ENCODE peak calls at places on chromosomes 5 and 9, in six cellular contexts. N is ascending aorta, T is K562, L is psoas muscle, J is left ventricle myocardium inferior, D is kidney. E is an unnamed sample.

GRCh38 chr9:81490605-81491331 is 198.6 kb downstream of the TLE1 start:
- DNase-seq in N (peak; percentile 69), T (no peak), L (no peak), J (no peak), D (no peak), E (no peak)

GRCh38 chr9:36037580-36038169 is 962 bp downstream of the RECK start:
- DNase-seq in N (no peak), T (no peak), L (no peak), J (no peak), D (no peak), E (no peak)

GRCh38 chr9:34648673-34649072 is 2.2 kb downstream of the GALT start:
- DNase-seq in N (no peak), T (no peak), L (no peak), J (no peak), D (no peak), E (no peak)

GRCh38 chr5:74035521-74035937 is 409.5 kb downstream of the ARHGEF28 start:
- DNase-seq in N (no peak), T (no peak), L (no peak), J (no peak), D (no peak), E (no peak)

GRCh38 chr5:120778491-120779293 is 314.6 kb downstream of the PRR16 start:
- DNase-seq in N (no peak), T (no peak), L (no peak), J (no peak), D (no peak), E (no peak)

GRCh38 chr9:104232781-104233341 is 138.8 kb downstream of the SMC2 start:
- DNase-seq in N (no peak), T (no peak), L (no peak), J (no peak), D (no peak), E (no peak)

GRCh38 chr9:130128782-130129424 is 43.3 kb upstream of the NCS1 start:
- DNase-seq in N (peak; percentile 77), T (no peak), L (peak; percentile 56), J (peak; percentile 42), D (peak; percentile 75), E (peak; percentile 12)

GRCh38 chr9:135079018-135079417 is 8.4 kb upstream of the OLFM1 start:
- DNase-seq in N (peak; percentile 45), T (no peak), L (no peak), J (no peak), D (no peak), E (no peak)

GRCh38 chr5:128587275-128587674 is 49.2 kb upstream of the FBN2 start:
- DNase-seq in N (no peak), T (no peak), L (no peak), J (no peak), D (no peak), E (no peak)

GRCh38 chr5:134314443-134314842 is 52.5 kb downstream of the CDKL3 start:
- DNase-seq in N (no peak), T (no peak), L (no peak), J (no peak), D (no peak), E (no peak)

GRCh38 chr5:147397616-147398015 is 112.3 kb downstream of the DPYSL3 start:
- DNase-seq in N (no peak), T (no peak), L (no peak), J (no peak), D (no peak), E (no peak)

GRCh38 chr5:62457071-62457470 is 44.5 kb downstream of the IPO11 start:
- DNase-seq in N (no peak), T (no peak), L (no peak), J (no peak), D (no peak), E (no peak)

GRCh38 chr5:81922790-81923398 is 48.9 kb upstream of the ATG10 start:
- DNase-seq in N (no peak), T (no peak), L (no peak), J (no peak), D (no peak), E (no peak)

GRCh38 chr9:134481762-134482161 is 155.5 kb downstream of the RXRA start:
- DNase-seq in N (no peak), T (no peak), L (no peak), J (no peak), D (peak; percentile 53), E (no peak)

GRCh38 chr5:159764283-159764927 is 151.9 kb upstream of the ADRA1B start:
- DNase-seq in N (peak; percentile 88), T (no peak), L (no peak), J (no peak), D (peak; percentile 86), E (no peak)

GRCh38 chr9:131627846-131628820 is 82.8 kb downstream of the PRRT1B start:
- DNase-seq in N (peak; percentile 82), T (no peak), L (peak; percentile 83), J (no peak), D (peak; percentile 86), E (peak; percentile 71)
- H3K4me1 ChIP-seq in N (no peaks in the 10 kb centered on the region), T (peaks cover 7% of the 10 kb centered on the region), L (peaks cover 53% of the 10 kb centered on the region), J (peaks cover 77% of the 10 kb centered on the region), D (peaks cover 3% of the 10 kb centered on the region), E (peaks cover 27% of the 10 kb centered on the region)

GRCh38 chr9:93958121-93958874 is 3.1 kb upstream of the BARX1 start:
- DNase-seq in N (no peak), T (no peak), L (no peak), J (no peak), D (no peak), E (no peak)
- H3K4me3 ChIP-seq in N (peak overlapping the region; percentile 35), T (no peak overlapping the region), L (peak overlapping the region; percentile 33), J (peak overlapping the region; percentile 51), D (no peak overlapping the region), E (peak overlapping the region; percentile 13)

GRCh38 chr9:99298660-99299059 is 76.6 kb downstream of the SEC61B start:
- DNase-seq in N (no peak), T (no peak), L (no peak), J (no peak), D (no peak), E (no peak)

GRCh38 chr9:99300103-99300439 is 78.0 kb downstream of the SEC61B start:
- DNase-seq in N (no peak), T (no peak), L (no peak), J (no peak), D (no peak), E (no peak)

GRCh38 chr9:99300603-99301002 is 78.5 kb downstream of the SEC61B start:
- DNase-seq in N (no peak), T (no peak), L (no peak), J (no peak), D (no peak), E (no peak)

GRCh38 chr9:99296375-99296951 is 74.4 kb downstream of the SEC61B start:
- DNase-seq in N (no peak), T (peak; percentile 41), L (peak; percentile 27), J (peak; percentile 40), D (peak; percentile 82), E (peak; percentile 21)

DNA sequence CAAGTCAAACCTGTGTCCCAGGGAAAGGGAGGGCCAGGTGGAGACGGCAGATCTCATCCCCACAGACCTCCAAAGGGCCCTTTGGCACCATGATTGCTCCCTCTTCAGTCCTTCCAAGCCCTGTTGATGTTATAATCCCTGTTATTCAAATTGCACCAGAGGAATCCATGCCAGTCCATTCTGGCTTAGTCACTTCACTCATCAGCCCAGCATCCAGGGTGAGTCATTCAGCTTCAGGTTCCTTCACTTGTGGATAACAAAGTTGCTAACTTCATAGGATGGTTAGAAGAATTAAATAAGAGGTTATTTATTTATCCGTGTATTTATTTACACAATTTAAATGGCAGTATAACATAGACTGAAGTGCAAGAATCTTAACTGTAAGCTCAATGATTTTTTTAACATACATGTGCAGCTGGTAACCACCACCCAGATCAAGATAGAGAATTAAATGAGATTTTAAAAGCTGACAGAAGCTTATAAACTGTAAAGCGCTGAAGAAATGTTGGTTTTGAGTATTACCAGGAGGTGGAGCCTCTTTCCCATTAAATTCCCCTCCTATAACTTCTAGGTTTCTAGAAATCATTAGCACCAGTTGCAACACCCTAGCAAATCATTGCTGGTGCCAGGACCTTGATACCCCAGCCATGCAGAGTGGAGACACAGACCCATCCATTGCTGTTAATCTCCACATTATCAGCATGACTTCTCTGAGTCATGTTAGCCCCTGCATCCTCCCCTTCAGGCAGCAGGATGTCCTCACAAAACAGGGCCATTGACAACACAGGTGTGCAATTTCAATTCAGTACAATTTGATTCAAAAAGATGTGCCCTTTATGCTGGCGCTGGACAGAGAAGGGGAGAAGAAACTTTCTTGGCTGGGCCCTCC is 77.4 kb downstream of the SEC61B start:
- DNase-seq in N (no peak), T (no peak), L (no peak), J (no peak), D (no peak), E (no peak)
- TF ChIP-seq CTCF in N (no peak), T (peak; percentile 13), L (no peak), J (peak; percentile 54), D (peak; percentile 24), E (no peak)

GRCh38 chr9:37953204-37953774 is 49.4 kb upstream of the SLC25A51 start:
- DNase-seq in N (no peak), T (no peak), L (no peak), J (no peak), D (peak; percentile 73), E (no peak)
- H3K4me1 ChIP-seq in N (peaks cover 7% of the 10 kb centered on the region), T (peaks cover 49% of the 10 kb centered on the region), L (peaks cover 18% of the 10 kb centered on the region), J (peaks cover 73% of the 10 kb centered on the region), D (peaks cover 11% of the 10 kb centered on the region), E (no peaks in the 10 kb centered on the region)

DNA sequence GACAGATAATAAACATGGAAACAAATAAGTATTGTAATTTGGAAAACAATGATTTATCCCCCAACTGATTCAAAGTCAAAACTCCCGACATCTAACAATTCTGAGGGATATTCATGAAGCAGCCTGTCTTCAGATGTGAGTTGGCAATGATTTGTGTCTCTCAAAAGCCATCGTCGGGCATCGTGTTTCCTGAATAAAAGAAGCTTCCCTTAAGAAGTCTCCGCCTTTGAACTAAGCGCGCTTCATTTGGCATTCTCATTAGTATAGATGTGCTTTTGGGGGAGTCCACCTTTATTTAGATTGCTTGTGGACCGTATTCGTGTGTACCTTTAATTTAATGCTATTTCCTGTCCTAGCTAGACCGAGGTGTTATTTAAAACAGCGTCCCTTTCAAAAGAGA is 282.7 kb downstream of the MLLT3 start:
- DNase-seq in N (no peak), T (no peak), L (no peak), J (no peak), D (no peak), E (no peak)
- H3K4me3 ChIP-seq in N (no peak overlapping the region), T (no peak overlapping the region), L (no peak overlapping the region), J (no peak overlapping the region), D (no peak overlapping the region), E (no peak overlapping the region)

GRCh38 chr5:135741040-135741439 is 93.4 kb upstream of the SLC25A48 start:
- DNase-seq in N (no peak), T (no peak), L (no peak), J (no peak), D (no peak), E (no peak)
- TF ChIP-seq CTCF in N (no peak), T (no peak), L (no peak), J (no peak), D (no peak), E (no peak)